ENCODE peak calls at places on chromosome 16, in four cellular contexts. K is NCI-H460, S is H54, W is HFF-Myc. M is an unnamed sample.

GRCh38 chr16:15672514-15673167 is 22.6 kb downstream of the NDE1 start:
- DNase-seq in S (peak), K (peak), W (peak), M (peak)

GRCh38 chr16:5024632-5025031 is 9.1 kb downstream of the NAGPA start:
- DNase-seq in K (peak), S (peak), W (no peak), M (peak)

GRCh38 chr16:73385701-73386100 is 337.8 kb upstream of the ZFHX3 start:
- DNase-seq in K (no peak), S (no peak), W (no peak), M (no peak)

GRCh38 chr16:11372073-11372923 is 27.0 kb downstream of the RMI2 start:
- DNase-seq in K (no peak), W (no peak), S (no peak), M (no peak)

GRCh38 chr16:66146689-66147330 is 219.7 kb upstream of the CDH5 start:
- DNase-seq in W (no peak), K (no peak), S (no peak), M (no peak)

GRCh38 chr16:53282975-53283946 is 151.0 kb upstream of the RBL2 start:
- DNase-seq in K (peak), W (peak), S (peak), M (no peak)

GRCh38 chr16:20857281-20857680 is 42.9 kb downstream of the DCUN1D3 start:
- DNase-seq in S (no peak), W (no peak), K (no peak), M (no peak)

GRCh38 chr16:14125030-14125681 is 54.0 kb downstream of the MRTFB start:
- DNase-seq in S (no peak), K (no peak), W (no peak), M (no peak)

GRCh38 chr16:1784977-1785845 is 2.5 kb downstream of the NUBP2 start:
- DNase-seq in W (no peak), S (no peak), K (no peak), M (peak)

GRCh38 chr16:28277537-28278388 is 14.6 kb upstream of the SBK1 start:
- DNase-seq in W (no peak), K (peak), S (peak), M (peak)